ENCODE peak calls at places on chromosome 2, in five cellular contexts. C is EH, W is kidney epithelial cell, V is NCI-H1105, F is Caki2. O is an unnamed sample.

GRCh38 chr2:214193943-214194342 is 216.9 kb upstream of the VWC2L start:
- DNase-seq in C (peak; percentile 77), W (peak; percentile 26), V (no peak), F (peak; percentile 12), O (no peak)

GRCh38 chr2:62287895-62288589 is 92.1 kb downstream of the B3GNT2 start:
- DNase-seq in C (peak; percentile 63), V (peak; percentile 94), F (peak; percentile 87), W (peak; percentile 71), O (peak; percentile 46)

GRCh38 chr2:214108598-214108997 is 302.3 kb upstream of the VWC2L start:
- DNase-seq in V (no peak), F (no peak), C (no peak), W (no peak), O (no peak)

GRCh38 chr2:239402666-239403065 is 1.8 kb upstream of the HDAC4 start:
- DNase-seq in F (no peak), C (no peak), W (no peak), V (no peak), O (no peak)

GRCh38 chr2:11022064-11022463 is 110.3 kb downstream of the KCNF1 start:
- DNase-seq in C (no peak), V (no peak), W (no peak), F (no peak), O (no peak)

GRCh38 chr2:19228720-19229119 is 129.7 kb downstream of the OSR1 start:
- DNase-seq in C (no peak), F (no peak), W (no peak), V (peak; percentile 41), O (no peak)

GRCh38 chr2:20148411-20148810 is 76.5 kb downstream of the SDC1 start:
- DNase-seq in V (no peak), C (peak; percentile 17), W (no peak), F (no peak), O (no peak)

GRCh38 chr2:8115966-8116365 is 565.9 kb upstream of the ID2 start:
- DNase-seq in W (no peak), F (no peak), C (peak; percentile 65), V (peak; percentile 51), O (no peak)

GRCh38 chr2:48343154-48343553 is 186.8 kb upstream of the STON1 start:
- DNase-seq in W (no peak), C (no peak), F (no peak), V (no peak), O (no peak)

GRCh38 chr2:224870341-224870740 is 154.2 kb upstream of the CCDC195 start:
- DNase-seq in V (no peak), F (no peak), C (peak; percentile 80), W (no peak), O (no peak)

GRCh38 chr2:236981710-236982485 is 103.8 kb upstream of the COPS8 start:
- DNase-seq in W (no peak), F (no peak), V (no peak), C (no peak), O (no peak)

GRCh38 chr2:71788186-71788525 is 334.8 kb downstream of the DYSF start:
- DNase-seq in W (no peak), F (no peak), V (no peak), C (peak; percentile 27), O (no peak)

GRCh38 chr2:45889053-45889452 is 237.6 kb downstream of the PRKCE start:
- DNase-seq in F (no peak), C (no peak), V (peak; percentile 48), W (no peak), O (peak; percentile 13)

GRCh38 chr2:160294339-160294803 is 94.3 kb upstream of the ITGB6 start:
- DNase-seq in W (no peak), V (no peak), F (no peak), C (peak; percentile 95), O (no peak)

GRCh38 chr2:28726177-28726576 is 25.5 kb upstream of the PPP1CB start:
- DNase-seq in C (no peak), W (no peak), F (no peak), V (no peak), O (no peak)

GRCh38 chr2:121699421-121700328 is 37.0 kb downstream of the NIFK start:
- DNase-seq in V (no peak), C (peak; percentile 81), W (peak; percentile 90), F (peak; percentile 95), O (no peak)

GRCh38 chr2:196077821-196078220 is 9.2 kb upstream of the DNAH7 start:
- DNase-seq in V (no peak), F (no peak), W (no peak), C (peak; percentile 75), O (no peak)

GRCh38 chr2:9422321-9423099 is 818 bp downstream of the ITGB1BP1 start:
- DNase-seq in C (peak; percentile 55), W (no peak), V (peak; percentile 28), F (no peak), O (peak; percentile 41)

GRCh38 chr2:102101097-102101843 is 41.3 kb upstream of the IL1R1 start:
- DNase-seq in V (no peak), C (no peak), W (no peak), F (no peak), O (no peak)